ENCODE peak calls at places on chromosomes 5 and 9, in eight cellular contexts. B, K, F, U, M, W, X and C are unnamed samples.
A peak's percentile ranks its signal among the peaks of the same experiment; 100 is the strongest.

GRCh38 chr5:78907255-78907886 is 77.7 kb downstream of the ARSB start:
- DNase-seq in U (no peak), M (no peak), F (peak; percentile 40), X (no peak), B (no peak), K (peak; percentile 40), W (no peak), C (peak; percentile 79)

GRCh38 chr5:124697912-124698690 is 48.3 kb downstream of the ZNF608 start:
- DNase-seq in X (no peak), B (no peak), W (no peak), F (no peak), U (no peak), K (peak; percentile 60), M (no peak), C (no peak)

GRCh38 chr5:10885026-10885425 is 124.0 kb upstream of the DAP start:
- DNase-seq in U (no peak), W (no peak), B (no peak), M (no peak), K (no peak), X (no peak), F (no peak), C (peak; percentile 23)

GRCh38 chr5:116358911-116359418 is 215.7 kb downstream of the SEMA6A start:
- DNase-seq in B (no peak), X (no peak), F (no peak), U (no peak), K (peak; percentile 25), W (no peak), M (no peak), C (no peak)

GRCh38 chr5:1985781-1986180 is 103.1 kb upstream of the IRX4 start:
- DNase-seq in F (no peak), X (no peak), W (no peak), U (no peak), M (no peak), K (no peak), B (no peak), C (no peak)

GRCh38 chr5:139688712-139689413 is 40.7 kb downstream of the CXXC5 start:
- DNase-seq in B (no peak), K (no peak), M (no peak), X (no peak), W (no peak), F (no peak), U (no peak), C (no peak)

GRCh38 chr9:74951725-74952151 is 974 bp downstream of the C9orf40 start:
- DNase-seq in M (peak; percentile 47), U (no peak), F (no peak), W (peak; percentile 28), B (peak; percentile 8), X (peak; percentile 14), K (no peak), C (no peak)

GRCh38 chr9:111178361-111179043 is 140.2 kb upstream of the LPAR1 start:
- DNase-seq in U (no peak), B (no peak), W (no peak), K (no peak), X (no peak), M (no peak), F (no peak), C (peak; percentile 95)

GRCh38 chr9:91486699-91487497 is 63.3 kb upstream of the NFIL3 start:
- DNase-seq in K (no peak), M (no peak), X (no peak), F (no peak), B (no peak), W (no peak), U (no peak), C (no peak)

GRCh38 chr5:23740029-23740428 is 232.6 kb downstream of the PRDM9 start:
- DNase-seq in F (no peak), K (no peak), B (no peak), W (no peak), X (no peak), U (peak; percentile 33), M (no peak), C (no peak)

GRCh38 chr9:79482078-79482477 is 89.7 kb upstream of the TLE4 start:
- DNase-seq in W (no peak), U (no peak), F (no peak), M (no peak), B (no peak), K (no peak), X (no peak), C (no peak)

GRCh38 chr5:55278778-55279177 is 28.7 kb downstream of the DHX29 start:
- DNase-seq in B (no peak), X (no peak), K (no peak), F (no peak), W (no peak), U (no peak), M (no peak), C (peak; percentile 35)

GRCh38 chr9:120402741-120403542 is 177.0 kb downstream of the CDK5RAP2 start:
- DNase-seq in F (no peak), B (peak; percentile 94), X (no peak), W (no peak), U (no peak), K (no peak), M (no peak), C (peak; percentile 88)

GRCh38 chr5:154520861-154521453 is 42.9 kb upstream of the HAND1 start:
- DNase-seq in X (no peak), W (peak; percentile 37), U (no peak), B (peak; percentile 16), K (no peak), F (no peak), M (peak; percentile 8), C (no peak)

GRCh38 chr9:71795097-71795807 is 26.9 kb upstream of the CEMIP2 start:
- DNase-seq in B (no peak), W (no peak), X (no peak), M (peak; percentile 37), F (no peak), U (no peak), K (no peak), C (no peak)

GRCh38 chr5:85452322-85453025 is 1067.8 kb upstream of the EDIL3 start:
- DNase-seq in M (no peak), X (no peak), F (no peak), U (no peak), W (no peak), K (no peak), B (peak; percentile 24), C (no peak)

GRCh38 chr5:72653586-72653985 is 146.4 kb upstream of the ZNF366 start:
- DNase-seq in U (no peak), B (no peak), M (no peak), F (no peak), K (no peak), W (no peak), X (no peak), C (no peak)

GRCh38 chr5:156093024-156093423 is 233.9 kb upstream of the SGCD start:
- DNase-seq in B (no peak), W (no peak), X (no peak), M (no peak), U (no peak), K (no peak), F (no peak), C (no peak)

GRCh38 chr5:26692952-26693351 is 345.4 kb downstream of the CDH9 start:
- DNase-seq in W (no peak), M (no peak), F (no peak), B (no peak), U (no peak), K (no peak), X (no peak), C (no peak)

GRCh38 chr9:114345493-114346065 is 15.9 kb downstream of the ORM2 start:
- DNase-seq in X (no peak), F (no peak), W (no peak), U (no peak), M (no peak), B (no peak), K (no peak), C (no peak)